ENCODE peak calls at places on chromosomes 11 and 22, in six cellular contexts. One of them, this sample, is unnamed. For H3K4me1, the result is how much of the 10 kb centered on the place peaks cover.

GRCh38 chr22:50625131-50625567 is 2.8 kb downstream of the ARSA start:
- DNase-seq in A549: no peak
- DNase-seq in stomach: no peak
- DNase-seq in K562: no peak
- DNase-seq in H1: no peak
- DNase-seq in tibial nerve: no peak
- DNase-seq in this sample: no peak

GRCh38 chr11:18230859-18231258 is 5.7 kb downstream of the SAA4 start:
- DNase-seq in K562: no peak
- DNase-seq in stomach: no peak
- DNase-seq in tibial nerve: no peak
- DNase-seq in A549: no peak
- DNase-seq in H1: no peak
- DNase-seq in this sample: no peak

GRCh38 chr22:50672041-50672440 is 582 bp upstream of the SHANK3 start:
- DNase-seq in stomach: no peak
- DNase-seq in H1: no peak
- DNase-seq in tibial nerve: no peak
- DNase-seq in A549: no peak
- DNase-seq in K562: peak
- DNase-seq in this sample: no peak

GRCh38 chr11:26958005-26958404 is 35.9 kb upstream of the FIBIN start:
- DNase-seq in stomach: no peak
- DNase-seq in A549: no peak
- DNase-seq in tibial nerve: no peak
- DNase-seq in K562: no peak
- DNase-seq in H1: no peak
- DNase-seq in this sample: no peak

GRCh38 chr11:75510626-75511025 is 15.1 kb downstream of the GDPD5 start:
- DNase-seq in A549: no peak
- DNase-seq in H1: no peak
- DNase-seq in tibial nerve: no peak
- DNase-seq in stomach: no peak
- DNase-seq in K562: no peak
- DNase-seq in this sample: no peak

GRCh38 chr11:83681944-83682644 is 395.9 kb upstream of the CCDC90B start:
- DNase-seq in K562: no peak
- DNase-seq in tibial nerve: no peak
- DNase-seq in stomach: no peak
- DNase-seq in H1: no peak
- DNase-seq in A549: no peak
- DNase-seq in this sample: no peak

GRCh38 chr11:70281114-70281729 is 10.7 kb downstream of the PPFIA1 start:
- DNase-seq in stomach: no peak
- DNase-seq in A549: no peak
- DNase-seq in tibial nerve: peak
- DNase-seq in H1: no peak
- DNase-seq in K562: no peak
- DNase-seq in this sample: peak

GRCh38 chr11:77039491-77040400 is 5.5 kb downstream of the B3GNT6 start:
- DNase-seq in K562: no peak
- DNase-seq in H1: no peak
- DNase-seq in stomach: no peak
- DNase-seq in A549: no peak
- DNase-seq in tibial nerve: peak
- DNase-seq in this sample: peak

GRCh38 chr22:29298641-29299040 is 7.8 kb upstream of the GAS2L1 start:
- DNase-seq in A549: no peak
- DNase-seq in stomach: no peak
- DNase-seq in tibial nerve: no peak
- DNase-seq in H1: no peak
- DNase-seq in K562: no peak
- DNase-seq in this sample: no peak

GRCh38 chr11:114307524-114308203 is 11.5 kb downstream of the NNMT start:
- DNase-seq in tibial nerve: peak
- DNase-seq in H1: no peak
- DNase-seq in A549: no peak
- DNase-seq in stomach: peak
- DNase-seq in K562: no peak
- DNase-seq in this sample: peak

GRCh38 chr11:131537196-131537595 is 166.8 kb downstream of the NTM start:
- DNase-seq in tibial nerve: no peak
- DNase-seq in K562: no peak
- DNase-seq in A549: no peak
- DNase-seq in stomach: no peak
- DNase-seq in H1: no peak
- DNase-seq in this sample: no peak

GRCh38 chr11:67352546-67353316 is 615 bp downstream of the POLD4 start:
- DNase-seq in stomach: peak
- DNase-seq in tibial nerve: no peak
- DNase-seq in H1: no peak
- DNase-seq in A549: no peak
- DNase-seq in K562: peak
- DNase-seq in this sample: peak

GRCh38 chr11:14378171-14378570 is 19.2 kb upstream of the RRAS2 start:
- DNase-seq in K562: no peak
- DNase-seq in tibial nerve: no peak
- DNase-seq in H1: no peak
- DNase-seq in stomach: no peak
- DNase-seq in A549: no peak
- DNase-seq in this sample: no peak

GRCh38 chr11:119791701-119792151 is 62.7 kb upstream of the NECTIN1 start:
- DNase-seq in H1: no peak
- DNase-seq in tibial nerve: no peak
- DNase-seq in A549: no peak
- DNase-seq in K562: no peak
- DNase-seq in stomach: no peak
- DNase-seq in this sample: peak

GRCh38 chr11:109089144-109089543 is 332.8 kb upstream of the C11orf87 start:
- DNase-seq in A549: no peak
- DNase-seq in stomach: no peak
- DNase-seq in K562: no peak
- DNase-seq in tibial nerve: no peak
- DNase-seq in H1: no peak
- DNase-seq in this sample: no peak

GRCh38 chr11:60155928-60156327 is 27.0 kb downstream of the MS4A6A start:
- DNase-seq in K562: no peak
- DNase-seq in H1: no peak
- DNase-seq in tibial nerve: no peak
- DNase-seq in A549: no peak
- DNase-seq in stomach: no peak
- DNase-seq in this sample: no peak

GRCh38 chr11:8532475-8532874 is 61.6 kb downstream of the STK33 start:
- DNase-seq in H1: no peak
- DNase-seq in K562: no peak
- DNase-seq in stomach: no peak
- DNase-seq in tibial nerve: no peak
- DNase-seq in A549: no peak
- DNase-seq in this sample: no peak
- H3K4me1 ChIP-seq in H1: under half
- H3K4me1 ChIP-seq in K562: under half
- H3K4me1 ChIP-seq in stomach: under half
- H3K4me1 ChIP-seq in tibial nerve: under half
- H3K4me1 ChIP-seq in A549: under half
- H3K4me1 ChIP-seq in this sample: under half

GRCh38 chr11:3161720-3162409 is 3.2 kb downstream of the OSBPL5 start:
- DNase-seq in H1: no peak
- DNase-seq in K562: no peak
- DNase-seq in tibial nerve: no peak
- DNase-seq in stomach: no peak
- DNase-seq in A549: no peak
- DNase-seq in this sample: no peak

GRCh38 chr11:3158821-3159220 is 6.3 kb downstream of the OSBPL5 start:
- DNase-seq in stomach: no peak
- DNase-seq in tibial nerve: no peak
- DNase-seq in H1: no peak
- DNase-seq in A549: no peak
- DNase-seq in K562: no peak
- DNase-seq in this sample: no peak

GRCh38 chr11:3161309-3161708 is 3.8 kb downstream of the OSBPL5 start:
- DNase-seq in tibial nerve: no peak
- DNase-seq in H1: no peak
- DNase-seq in K562: no peak
- DNase-seq in stomach: no peak
- DNase-seq in A549: no peak
- DNase-seq in this sample: peak

GRCh38 chr11:3159296-3160190 is 5.6 kb downstream of the OSBPL5 start:
- DNase-seq in tibial nerve: peak
- DNase-seq in stomach: peak
- DNase-seq in K562: no peak
- DNase-seq in A549: no peak
- DNase-seq in H1: no peak
- DNase-seq in this sample: peak

DNA sequence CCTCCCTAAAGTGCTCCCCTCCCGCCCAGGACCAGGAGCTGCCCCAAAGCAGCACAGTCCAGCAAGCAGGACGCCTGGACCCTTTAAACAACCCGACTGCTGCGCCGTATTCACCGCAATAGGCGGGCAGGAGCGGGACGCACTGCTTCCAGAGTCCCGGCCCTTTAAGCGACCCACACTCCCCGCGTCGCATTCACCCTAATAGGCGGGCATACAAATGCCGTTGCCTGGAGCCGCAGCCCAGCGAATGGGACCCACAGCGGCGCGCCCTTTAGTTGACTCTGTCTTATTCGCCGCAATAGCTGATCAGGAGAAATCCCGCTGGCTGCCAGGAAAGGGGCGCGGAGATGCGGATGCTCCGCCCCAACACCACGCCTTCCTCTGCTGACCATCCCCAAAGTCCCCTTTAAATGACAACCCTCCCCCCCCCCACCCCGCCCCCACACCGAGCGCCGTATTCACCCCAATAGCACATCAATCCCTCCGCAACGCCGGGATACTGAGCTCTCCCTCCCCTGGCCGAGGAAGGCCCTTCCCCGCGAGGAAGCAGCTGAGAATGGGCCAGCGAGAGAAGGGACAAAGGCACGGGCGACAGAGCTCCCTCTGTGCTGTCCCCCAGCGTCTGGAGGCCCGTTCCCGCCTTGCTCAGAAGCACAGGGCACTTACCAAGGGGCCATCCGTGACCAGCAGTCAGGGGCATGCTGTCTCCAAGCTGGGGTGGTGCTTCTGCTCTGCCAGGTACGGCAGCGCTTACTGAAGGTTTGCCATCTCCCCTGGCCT is 4.7 kb downstream of the OSBPL5 start:
- DNase-seq in K562: no peak
- DNase-seq in tibial nerve: peak
- DNase-seq in A549: no peak
- DNase-seq in stomach: peak
- DNase-seq in H1: peak
- DNase-seq in this sample: peak
- TF ChIP-seq EP300 in K562: no peak
- TF ChIP-seq EP300 in tibial nerve: peak
- TF ChIP-seq EP300 in A549: no peak
- TF ChIP-seq EP300 in stomach: no peak
- TF ChIP-seq EP300 in H1: peak
- TF ChIP-seq EP300 in this sample: no peak

GRCh38 chr11:102685311-102685710 is 20.3 kb downstream of the MMP27 start:
- DNase-seq in H1: no peak
- DNase-seq in stomach: no peak
- DNase-seq in A549: no peak
- DNase-seq in tibial nerve: no peak
- DNase-seq in K562: no peak
- DNase-seq in this sample: no peak

GRCh38 chr11:102680945-102681344 is 24.6 kb downstream of the MMP27 start:
- DNase-seq in H1: no peak
- DNase-seq in stomach: no peak
- DNase-seq in A549: no peak
- DNase-seq in K562: no peak
- DNase-seq in tibial nerve: peak
- DNase-seq in this sample: peak

GRCh38 chr11:102685769-102686168 is 19.8 kb downstream of the MMP27 start:
- DNase-seq in stomach: no peak
- DNase-seq in tibial nerve: no peak
- DNase-seq in K562: no peak
- DNase-seq in A549: no peak
- DNase-seq in H1: no peak
- DNase-seq in this sample: no peak

GRCh38 chr11:102678022-102678421 is 27.5 kb downstream of the MMP27 start:
- DNase-seq in H1: no peak
- DNase-seq in stomach: no peak
- DNase-seq in K562: no peak
- DNase-seq in A549: no peak
- DNase-seq in tibial nerve: no peak
- DNase-seq in this sample: no peak

DNA sequence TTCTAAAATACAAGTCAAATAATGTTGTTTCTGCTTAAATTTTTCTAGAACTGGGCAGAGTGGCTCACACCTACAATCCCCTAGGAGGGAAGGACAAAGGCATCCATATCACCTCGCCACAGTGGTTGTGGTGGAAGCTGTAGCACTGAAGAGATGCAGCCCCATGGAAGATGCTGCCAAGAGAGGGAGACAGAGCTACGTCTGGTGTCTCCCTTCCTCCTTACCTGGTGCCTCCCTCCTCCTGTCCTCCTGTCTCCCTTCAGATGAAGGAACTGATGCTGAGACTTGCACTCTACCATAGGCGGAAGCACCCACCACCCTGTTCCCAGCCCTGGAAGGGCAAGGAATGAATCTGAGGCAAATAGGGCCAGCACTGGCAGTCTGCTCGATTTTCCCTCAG is 22.3 kb downstream of the MMP27 start:
- DNase-seq in stomach: no peak
- DNase-seq in K562: no peak
- DNase-seq in A549: no peak
- DNase-seq in H1: no peak
- DNase-seq in tibial nerve: no peak
- DNase-seq in this sample: no peak
- TF ChIP-seq CTCF in stomach: no peak
- TF ChIP-seq CTCF in K562: no peak
- TF ChIP-seq CTCF in A549: no peak
- TF ChIP-seq CTCF in H1: peak
- TF ChIP-seq CTCF in tibial nerve: no peak
- TF ChIP-seq CTCF in this sample: no peak

DNA sequence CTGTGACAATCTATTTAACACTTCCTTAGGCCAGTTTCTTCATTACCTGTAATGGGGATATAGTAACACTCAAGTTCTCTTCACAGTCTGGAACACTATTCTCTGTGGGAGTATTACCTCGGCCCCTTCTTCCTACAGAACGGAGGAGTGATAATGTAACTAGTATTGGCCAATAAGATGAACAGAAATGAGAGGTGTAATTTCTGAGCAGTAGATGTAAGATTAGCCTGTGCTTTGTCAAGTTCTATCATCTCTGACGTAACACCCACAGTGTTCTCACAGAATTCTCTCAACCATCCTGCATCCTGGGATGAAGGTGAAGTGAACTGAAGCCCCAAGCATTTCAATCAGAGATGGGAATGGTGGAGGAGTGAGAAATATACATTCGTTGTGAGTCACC is 65.2 kb upstream of the TOP3B start:
- DNase-seq in tibial nerve: no peak
- DNase-seq in K562: no peak
- DNase-seq in H1: no peak
- DNase-seq in A549: no peak
- DNase-seq in stomach: no peak
- DNase-seq in this sample: no peak
- H3K4me1 ChIP-seq in tibial nerve: under half
- H3K4me1 ChIP-seq in K562: under half
- H3K4me1 ChIP-seq in H1: under half
- H3K4me1 ChIP-seq in A549: under half
- H3K4me1 ChIP-seq in stomach: under half
- H3K4me1 ChIP-seq in this sample: under half

GRCh38 chr11:34021977-34022735 is 29.4 kb upstream of the CAPRIN1 start:
- DNase-seq in stomach: no peak
- DNase-seq in H1: no peak
- DNase-seq in tibial nerve: no peak
- DNase-seq in A549: no peak
- DNase-seq in K562: no peak
- DNase-seq in this sample: no peak
- TF ChIP-seq EP300 in stomach: no peak
- TF ChIP-seq EP300 in H1: no peak
- TF ChIP-seq EP300 in tibial nerve: no peak
- TF ChIP-seq EP300 in A549: no peak
- TF ChIP-seq EP300 in K562: no peak
- TF ChIP-seq EP300 in this sample: no peak